ENCODE peak calls at places on chromosomes 4 and X, in nine cellular contexts. One of them, this sample, is unnamed.

GRCh38 chr4:29717658-29718057 is 1002.5 kb upstream of the PCDH7 start:
- DNase-seq in CD4-positive, alpha-beta memory T cell: no peak
- DNase-seq in BJ: no peak
- DNase-seq in fibroblast of mammary gland: peak; percentile 32
- DNase-seq in AG10803: no peak
- DNase-seq in bronchial epithelial cell: no peak
- DNase-seq in PC-3: peak; percentile 48
- DNase-seq in stomach: no peak
- DNase-seq in AG04450: no peak
- DNase-seq in this sample: no peak

GRCh38 chr4:132614682-132615081 is 534.4 kb upstream of the PCDH10 start:
- DNase-seq in CD4-positive, alpha-beta memory T cell: no peak
- DNase-seq in BJ: no peak
- DNase-seq in fibroblast of mammary gland: no peak
- DNase-seq in AG10803: no peak
- DNase-seq in bronchial epithelial cell: peak; percentile 4
- DNase-seq in PC-3: no peak
- DNase-seq in stomach: no peak
- DNase-seq in AG04450: no peak
- DNase-seq in this sample: no peak

GRCh38 chrX:129698150-129698549 is 40.6 kb upstream of the XPNPEP2 start:
- DNase-seq in CD4-positive, alpha-beta memory T cell: no peak
- DNase-seq in BJ: no peak
- DNase-seq in fibroblast of mammary gland: no peak
- DNase-seq in AG10803: no peak
- DNase-seq in bronchial epithelial cell: peak; percentile 69
- DNase-seq in PC-3: peak; percentile 73
- DNase-seq in stomach: no peak
- DNase-seq in AG04450: no peak
- DNase-seq in this sample: no peak

GRCh38 chr4:113699772-113700171 is 61.8 kb downstream of the CAMK2D start:
- DNase-seq in CD4-positive, alpha-beta memory T cell: no peak
- DNase-seq in BJ: no peak
- DNase-seq in fibroblast of mammary gland: peak; percentile 50
- DNase-seq in AG10803: peak; percentile 32
- DNase-seq in bronchial epithelial cell: peak; percentile 39
- DNase-seq in PC-3: no peak
- DNase-seq in stomach: no peak
- DNase-seq in AG04450: no peak
- DNase-seq in this sample: no peak

GRCh38 chr4:39256436-39256835 is 74.1 kb downstream of the WDR19 start:
- DNase-seq in CD4-positive, alpha-beta memory T cell: no peak
- DNase-seq in BJ: no peak
- DNase-seq in fibroblast of mammary gland: no peak
- DNase-seq in AG10803: peak; percentile 14
- DNase-seq in bronchial epithelial cell: no peak
- DNase-seq in PC-3: no peak
- DNase-seq in stomach: no peak
- DNase-seq in AG04450: no peak
- DNase-seq in this sample: no peak

GRCh38 chr4:76090241-76090691 is 15.8 kb downstream of the ART3 start:
- DNase-seq in CD4-positive, alpha-beta memory T cell: peak; percentile 31
- DNase-seq in BJ: peak; percentile 54
- DNase-seq in fibroblast of mammary gland: peak; percentile 91
- DNase-seq in AG10803: peak; percentile 72
- DNase-seq in bronchial epithelial cell: peak; percentile 99
- DNase-seq in PC-3: no peak
- DNase-seq in stomach: no peak
- DNase-seq in AG04450: peak; percentile 47
- DNase-seq in this sample: no peak

GRCh38 chr4:48187813-48188212 is 53.8 kb upstream of the TXK start:
- DNase-seq in CD4-positive, alpha-beta memory T cell: no peak
- DNase-seq in BJ: no peak
- DNase-seq in fibroblast of mammary gland: no peak
- DNase-seq in AG10803: no peak
- DNase-seq in bronchial epithelial cell: no peak
- DNase-seq in PC-3: no peak
- DNase-seq in stomach: no peak
- DNase-seq in AG04450: no peak
- DNase-seq in this sample: no peak

GRCh38 chr4:78372282-78372988 is 179.1 kb upstream of the ANXA3 start:
- DNase-seq in CD4-positive, alpha-beta memory T cell: no peak
- DNase-seq in BJ: no peak
- DNase-seq in fibroblast of mammary gland: no peak
- DNase-seq in AG10803: no peak
- DNase-seq in bronchial epithelial cell: no peak
- DNase-seq in PC-3: no peak
- DNase-seq in stomach: no peak
- DNase-seq in AG04450: no peak
- DNase-seq in this sample: no peak

GRCh38 chr4:176676901-176677300 is 115.8 kb downstream of the VEGFC start:
- DNase-seq in CD4-positive, alpha-beta memory T cell: no peak
- DNase-seq in BJ: no peak
- DNase-seq in fibroblast of mammary gland: no peak
- DNase-seq in AG10803: peak; percentile 16
- DNase-seq in bronchial epithelial cell: no peak
- DNase-seq in PC-3: no peak
- DNase-seq in stomach: no peak
- DNase-seq in AG04450: no peak
- DNase-seq in this sample: no peak

GRCh38 chr4:93870876-93871458 is 42.4 kb downstream of the ATOH1 start:
- DNase-seq in CD4-positive, alpha-beta memory T cell: no peak
- DNase-seq in BJ: no peak
- DNase-seq in fibroblast of mammary gland: no peak
- DNase-seq in AG10803: no peak
- DNase-seq in bronchial epithelial cell: no peak
- DNase-seq in PC-3: no peak
- DNase-seq in stomach: no peak
- DNase-seq in AG04450: no peak
- DNase-seq in this sample: no peak

GRCh38 chrX:23964177-23964576 is 56.4 kb downstream of the CXorf58 start:
- DNase-seq in CD4-positive, alpha-beta memory T cell: no peak
- DNase-seq in BJ: no peak
- DNase-seq in fibroblast of mammary gland: no peak
- DNase-seq in AG10803: no peak
- DNase-seq in bronchial epithelial cell: no peak
- DNase-seq in PC-3: no peak
- DNase-seq in stomach: no peak
- DNase-seq in AG04450: no peak
- DNase-seq in this sample: no peak

GRCh38 chr4:132344924-132345828 is 803.9 kb upstream of the PCDH10 start:
- DNase-seq in CD4-positive, alpha-beta memory T cell: no peak
- DNase-seq in BJ: no peak
- DNase-seq in fibroblast of mammary gland: no peak
- DNase-seq in AG10803: no peak
- DNase-seq in bronchial epithelial cell: no peak
- DNase-seq in PC-3: no peak
- DNase-seq in stomach: no peak
- DNase-seq in AG04450: no peak
- DNase-seq in this sample: no peak

GRCh38 chr4:127601029-127601428 is 31.7 kb upstream of the INTU start:
- DNase-seq in CD4-positive, alpha-beta memory T cell: no peak
- DNase-seq in BJ: no peak
- DNase-seq in fibroblast of mammary gland: peak; percentile 42
- DNase-seq in AG10803: peak; percentile 37
- DNase-seq in bronchial epithelial cell: peak; percentile 35
- DNase-seq in PC-3: peak; percentile 34
- DNase-seq in stomach: no peak
- DNase-seq in AG04450: no peak
- DNase-seq in this sample: no peak

GRCh38 chrX:16348286-16348685 is 181.0 kb downstream of the MAGEB17 start:
- DNase-seq in CD4-positive, alpha-beta memory T cell: no peak
- DNase-seq in BJ: no peak
- DNase-seq in fibroblast of mammary gland: no peak
- DNase-seq in AG10803: peak; percentile 58
- DNase-seq in bronchial epithelial cell: no peak
- DNase-seq in PC-3: no peak
- DNase-seq in stomach: no peak
- DNase-seq in AG04450: no peak
- DNase-seq in this sample: no peak

DNA sequence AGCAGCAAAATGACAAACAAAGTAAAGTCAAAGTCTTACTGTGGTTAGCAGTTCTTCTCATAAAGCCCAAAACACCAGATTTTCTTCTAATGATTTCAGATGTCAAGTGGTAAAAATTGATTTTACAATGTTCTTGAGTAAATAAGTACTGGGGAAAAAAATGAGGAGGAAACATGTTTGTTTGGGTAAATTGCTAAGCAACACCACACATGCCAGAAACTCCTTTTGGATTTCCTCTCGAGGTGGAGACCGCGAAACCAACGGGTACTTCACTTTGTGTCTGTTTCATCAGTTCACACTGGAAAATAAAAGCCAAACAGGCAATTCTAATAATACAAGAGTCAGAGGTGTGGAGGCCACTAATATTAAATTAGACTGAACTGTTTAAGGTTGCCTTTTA is 4.6 kb upstream of the PKD2 start:
- DNase-seq in CD4-positive, alpha-beta memory T cell: no peak
- DNase-seq in BJ: peak; percentile 92
- DNase-seq in fibroblast of mammary gland: peak; percentile 19
- DNase-seq in AG10803: peak; percentile 94
- DNase-seq in bronchial epithelial cell: peak; percentile 40
- DNase-seq in PC-3: no peak
- DNase-seq in stomach: no peak
- DNase-seq in AG04450: no peak
- DNase-seq in this sample: no peak
- H3K4me3 ChIP-seq in CD4-positive, alpha-beta memory T cell: no peak overlapping the region
- H3K4me3 ChIP-seq in BJ: no peak overlapping the region
- H3K4me3 ChIP-seq in fibroblast of mammary gland: no peak overlapping the region
- H3K4me3 ChIP-seq in AG10803: no peak overlapping the region
- H3K4me3 ChIP-seq in bronchial epithelial cell: no peak overlapping the region
- H3K4me3 ChIP-seq in PC-3: no peak overlapping the region
- H3K4me3 ChIP-seq in stomach: no peak overlapping the region
- H3K4me3 ChIP-seq in AG04450: no peak overlapping the region
- H3K4me3 ChIP-seq in this sample: no peak overlapping the region

GRCh38 chrX:154441984-154442707 is 1.8 kb upstream of the FAM50A start:
- DNase-seq in CD4-positive, alpha-beta memory T cell: no peak
- DNase-seq in BJ: no peak
- DNase-seq in fibroblast of mammary gland: no peak
- DNase-seq in AG10803: no peak
- DNase-seq in bronchial epithelial cell: peak; percentile 58
- DNase-seq in PC-3: peak; percentile 74
- DNase-seq in stomach: peak; percentile 57
- DNase-seq in AG04450: no peak
- DNase-seq in this sample: no peak

GRCh38 chrX:154444755-154445246 is 860 bp downstream of the FAM50A start:
- DNase-seq in CD4-positive, alpha-beta memory T cell: no peak
- DNase-seq in BJ: no peak
- DNase-seq in fibroblast of mammary gland: no peak
- DNase-seq in AG10803: no peak
- DNase-seq in bronchial epithelial cell: no peak
- DNase-seq in PC-3: no peak
- DNase-seq in stomach: no peak
- DNase-seq in AG04450: no peak
- DNase-seq in this sample: no peak

GRCh38 chrX:154444001-154444754 is at the start of gene FAM50A:
- DNase-seq in CD4-positive, alpha-beta memory T cell: peak; percentile 62
- DNase-seq in BJ: no peak
- DNase-seq in fibroblast of mammary gland: peak; percentile 43
- DNase-seq in AG10803: peak; percentile 55
- DNase-seq in bronchial epithelial cell: peak; percentile 6
- DNase-seq in PC-3: peak; percentile 61
- DNase-seq in stomach: peak; percentile 82
- DNase-seq in AG04450: no peak
- DNase-seq in this sample: peak; percentile 4

GRCh38 chrX:154441564-154441963 is 2.4 kb upstream of the FAM50A start:
- DNase-seq in CD4-positive, alpha-beta memory T cell: peak; percentile 45
- DNase-seq in BJ: no peak
- DNase-seq in fibroblast of mammary gland: no peak
- DNase-seq in AG10803: no peak
- DNase-seq in bronchial epithelial cell: no peak
- DNase-seq in PC-3: no peak
- DNase-seq in stomach: no peak
- DNase-seq in AG04450: no peak
- DNase-seq in this sample: no peak

GRCh38 chrX:154443479-154443910 is 446 bp upstream of the FAM50A start:
- DNase-seq in CD4-positive, alpha-beta memory T cell: no peak
- DNase-seq in BJ: no peak
- DNase-seq in fibroblast of mammary gland: no peak
- DNase-seq in AG10803: no peak
- DNase-seq in bronchial epithelial cell: no peak
- DNase-seq in PC-3: peak; percentile 5
- DNase-seq in stomach: no peak
- DNase-seq in AG04450: no peak
- DNase-seq in this sample: no peak
- H3K4me3 ChIP-seq in CD4-positive, alpha-beta memory T cell: no peak overlapping the region
- H3K4me3 ChIP-seq in BJ: peak overlapping the region; percentile 26
- H3K4me3 ChIP-seq in fibroblast of mammary gland: peak overlapping the region; percentile 13
- H3K4me3 ChIP-seq in AG10803: peak overlapping the region; percentile 47
- H3K4me3 ChIP-seq in bronchial epithelial cell: peak overlapping the region; percentile 18
- H3K4me3 ChIP-seq in PC-3: peak overlapping the region; percentile 60
- H3K4me3 ChIP-seq in stomach: peak overlapping the region; percentile 55
- H3K4me3 ChIP-seq in AG04450: peak overlapping the region; percentile 38
- H3K4me3 ChIP-seq in this sample: peak overlapping the region; percentile 42

GRCh38 chrX:41245641-41246040 is 88.3 kb upstream of the DDX3X start:
- DNase-seq in CD4-positive, alpha-beta memory T cell: no peak
- DNase-seq in BJ: peak; percentile 64
- DNase-seq in fibroblast of mammary gland: no peak
- DNase-seq in AG10803: peak; percentile 88
- DNase-seq in bronchial epithelial cell: no peak
- DNase-seq in PC-3: no peak
- DNase-seq in stomach: no peak
- DNase-seq in AG04450: no peak
- DNase-seq in this sample: no peak
- H3K4me3 ChIP-seq in CD4-positive, alpha-beta memory T cell: no peak overlapping the region
- H3K4me3 ChIP-seq in BJ: no peak overlapping the region
- H3K4me3 ChIP-seq in fibroblast of mammary gland: no peak overlapping the region
- H3K4me3 ChIP-seq in AG10803: no peak overlapping the region
- H3K4me3 ChIP-seq in bronchial epithelial cell: no peak overlapping the region
- H3K4me3 ChIP-seq in PC-3: no peak overlapping the region
- H3K4me3 ChIP-seq in stomach: no peak overlapping the region
- H3K4me3 ChIP-seq in AG04450: no peak overlapping the region
- H3K4me3 ChIP-seq in this sample: no peak overlapping the region

GRCh38 chrX:150572206-150572605 is 3.8 kb downstream of the MTM1 start:
- DNase-seq in CD4-positive, alpha-beta memory T cell: no peak
- DNase-seq in BJ: no peak
- DNase-seq in fibroblast of mammary gland: no peak
- DNase-seq in AG10803: no peak
- DNase-seq in bronchial epithelial cell: peak; percentile 70
- DNase-seq in PC-3: peak; percentile 46
- DNase-seq in stomach: no peak
- DNase-seq in AG04450: no peak
- DNase-seq in this sample: no peak

GRCh38 chrX:150574824-150575409 is 6.5 kb downstream of the MTM1 start:
- DNase-seq in CD4-positive, alpha-beta memory T cell: no peak
- DNase-seq in BJ: no peak
- DNase-seq in fibroblast of mammary gland: no peak
- DNase-seq in AG10803: no peak
- DNase-seq in bronchial epithelial cell: no peak
- DNase-seq in PC-3: no peak
- DNase-seq in stomach: no peak
- DNase-seq in AG04450: no peak
- DNase-seq in this sample: no peak

GRCh38 chrX:150570512-150570911 is 2.1 kb downstream of the MTM1 start:
- DNase-seq in CD4-positive, alpha-beta memory T cell: peak; percentile 40
- DNase-seq in BJ: no peak
- DNase-seq in fibroblast of mammary gland: no peak
- DNase-seq in AG10803: no peak
- DNase-seq in bronchial epithelial cell: no peak
- DNase-seq in PC-3: peak; percentile 32
- DNase-seq in stomach: no peak
- DNase-seq in AG04450: no peak
- DNase-seq in this sample: no peak

GRCh38 chrX:150575415-150575814 is 7.0 kb downstream of the MTM1 start:
- DNase-seq in CD4-positive, alpha-beta memory T cell: peak; percentile 52
- DNase-seq in BJ: no peak
- DNase-seq in fibroblast of mammary gland: peak; percentile 55
- DNase-seq in AG10803: peak; percentile 17
- DNase-seq in bronchial epithelial cell: peak; percentile 96
- DNase-seq in PC-3: peak; percentile 98
- DNase-seq in stomach: no peak
- DNase-seq in AG04450: no peak
- DNase-seq in this sample: no peak

GRCh38 chrX:150573702-150574101 is 5.3 kb downstream of the MTM1 start:
- DNase-seq in CD4-positive, alpha-beta memory T cell: no peak
- DNase-seq in BJ: no peak
- DNase-seq in fibroblast of mammary gland: no peak
- DNase-seq in AG10803: no peak
- DNase-seq in bronchial epithelial cell: no peak
- DNase-seq in PC-3: no peak
- DNase-seq in stomach: no peak
- DNase-seq in AG04450: no peak
- DNase-seq in this sample: no peak
- H3K4me3 ChIP-seq in CD4-positive, alpha-beta memory T cell: peak overlapping the region; percentile 13
- H3K4me3 ChIP-seq in BJ: no peak overlapping the region
- H3K4me3 ChIP-seq in fibroblast of mammary gland: no peak overlapping the region
- H3K4me3 ChIP-seq in AG10803: no peak overlapping the region
- H3K4me3 ChIP-seq in bronchial epithelial cell: no peak overlapping the region
- H3K4me3 ChIP-seq in PC-3: no peak overlapping the region
- H3K4me3 ChIP-seq in stomach: no peak overlapping the region
- H3K4me3 ChIP-seq in AG04450: no peak overlapping the region
- H3K4me3 ChIP-seq in this sample: no peak overlapping the region